ENCODE peak calls at places on chromosome 12, in seven cellular contexts. One of them, this sample, is unnamed.

GRCh38 chr12:128829870-128830504 is 6.2 kb upstream of the SLC15A4 start:
- DNase-seq in astrocyte: no peak
- DNase-seq in thyroid gland: no peak
- DNase-seq in colonic mucosa: no peak
- DNase-seq in naive thymus-derived CD4-positive, alpha-beta T cell: no peak
- DNase-seq in mammary epithelial cell: no peak
- DNase-seq in cardiac muscle cell: no peak
- DNase-seq in this sample: no peak

GRCh38 chr12:121799175-121799841 is 4.5 kb upstream of the SETD1B start:
- DNase-seq in astrocyte: peak; percentile 86
- DNase-seq in thyroid gland: peak; percentile 76
- DNase-seq in colonic mucosa: peak; percentile 84
- DNase-seq in naive thymus-derived CD4-positive, alpha-beta T cell: peak; percentile 69
- DNase-seq in mammary epithelial cell: peak; percentile 83
- DNase-seq in cardiac muscle cell: peak; percentile 84
- DNase-seq in this sample: no peak

GRCh38 chr12:43896496-43896895 is 60.6 kb downstream of the TMEM117 start:
- DNase-seq in astrocyte: peak; percentile 17
- DNase-seq in thyroid gland: no peak
- DNase-seq in colonic mucosa: no peak
- DNase-seq in naive thymus-derived CD4-positive, alpha-beta T cell: no peak
- DNase-seq in mammary epithelial cell: no peak
- DNase-seq in cardiac muscle cell: no peak
- DNase-seq in this sample: no peak

GRCh38 chr12:76346798-76347420 is 1.3 kb downstream of the BBS10 start:
- DNase-seq in astrocyte: peak; percentile 59
- DNase-seq in thyroid gland: peak; percentile 7
- DNase-seq in colonic mucosa: no peak
- DNase-seq in naive thymus-derived CD4-positive, alpha-beta T cell: no peak
- DNase-seq in mammary epithelial cell: peak; percentile 55
- DNase-seq in cardiac muscle cell: peak; percentile 55
- DNase-seq in this sample: no peak

GRCh38 chr12:16165506-16165905 is 112.0 kb downstream of the SLC15A5 start:
- DNase-seq in astrocyte: peak; percentile 21
- DNase-seq in thyroid gland: peak; percentile 56
- DNase-seq in colonic mucosa: peak; percentile 45
- DNase-seq in naive thymus-derived CD4-positive, alpha-beta T cell: no peak
- DNase-seq in mammary epithelial cell: peak; percentile 27
- DNase-seq in cardiac muscle cell: peak; percentile 55
- DNase-seq in this sample: peak; percentile 21

GRCh38 chr12:49892732-49893317 is 10.9 kb downstream of the FAIM2 start:
- DNase-seq in astrocyte: no peak
- DNase-seq in thyroid gland: no peak
- DNase-seq in colonic mucosa: no peak
- DNase-seq in naive thymus-derived CD4-positive, alpha-beta T cell: no peak
- DNase-seq in mammary epithelial cell: no peak
- DNase-seq in cardiac muscle cell: no peak
- DNase-seq in this sample: no peak

GRCh38 chr12:65195387-65196055 is 26.1 kb downstream of the LEMD3 start:
- DNase-seq in astrocyte: no peak
- DNase-seq in thyroid gland: no peak
- DNase-seq in colonic mucosa: no peak
- DNase-seq in naive thymus-derived CD4-positive, alpha-beta T cell: no peak
- DNase-seq in mammary epithelial cell: no peak
- DNase-seq in cardiac muscle cell: no peak
- DNase-seq in this sample: no peak

GRCh38 chr12:124667671-124668337 is 100.4 kb upstream of the NCOR2 start:
- DNase-seq in astrocyte: no peak
- DNase-seq in thyroid gland: no peak
- DNase-seq in colonic mucosa: peak; percentile 28
- DNase-seq in naive thymus-derived CD4-positive, alpha-beta T cell: no peak
- DNase-seq in mammary epithelial cell: no peak
- DNase-seq in cardiac muscle cell: no peak
- DNase-seq in this sample: no peak

GRCh38 chr12:116881867-116882507 is 746 bp upstream of the HRK start:
- DNase-seq in astrocyte: no peak
- DNase-seq in thyroid gland: no peak
- DNase-seq in colonic mucosa: no peak
- DNase-seq in naive thymus-derived CD4-positive, alpha-beta T cell: no peak
- DNase-seq in mammary epithelial cell: no peak
- DNase-seq in cardiac muscle cell: no peak
- DNase-seq in this sample: no peak

GRCh38 chr12:98439471-98440164 is 75.8 kb upstream of the TMPO start:
- DNase-seq in astrocyte: peak; percentile 61
- DNase-seq in thyroid gland: no peak
- DNase-seq in colonic mucosa: no peak
- DNase-seq in naive thymus-derived CD4-positive, alpha-beta T cell: no peak
- DNase-seq in mammary epithelial cell: no peak
- DNase-seq in cardiac muscle cell: no peak
- DNase-seq in this sample: no peak

GRCh38 chr12:48037267-48037915 is 33.1 kb upstream of the COL2A1 start:
- DNase-seq in astrocyte: peak; percentile 36
- DNase-seq in thyroid gland: peak; percentile 5
- DNase-seq in colonic mucosa: no peak
- DNase-seq in naive thymus-derived CD4-positive, alpha-beta T cell: no peak
- DNase-seq in mammary epithelial cell: no peak
- DNase-seq in cardiac muscle cell: peak; percentile 91
- DNase-seq in this sample: no peak

GRCh38 chr12:127241056-127241830 is 1025.7 kb upstream of the TMEM132C start:
- DNase-seq in astrocyte: peak; percentile 87
- DNase-seq in thyroid gland: peak; percentile 8
- DNase-seq in colonic mucosa: no peak
- DNase-seq in naive thymus-derived CD4-positive, alpha-beta T cell: no peak
- DNase-seq in mammary epithelial cell: peak; percentile 90
- DNase-seq in cardiac muscle cell: no peak
- DNase-seq in this sample: no peak

GRCh38 chr12:87444039-87444438 is 585.2 kb downstream of the C12orf50 start:
- DNase-seq in astrocyte: no peak
- DNase-seq in thyroid gland: no peak
- DNase-seq in colonic mucosa: no peak
- DNase-seq in naive thymus-derived CD4-positive, alpha-beta T cell: no peak
- DNase-seq in mammary epithelial cell: peak; percentile 66
- DNase-seq in cardiac muscle cell: no peak
- DNase-seq in this sample: no peak

GRCh38 chr12:6534914-6535696 is 788 bp downstream of the GAPDH start:
- DNase-seq in astrocyte: peak; percentile 57
- DNase-seq in thyroid gland: peak; percentile 66
- DNase-seq in colonic mucosa: peak; percentile 73
- DNase-seq in naive thymus-derived CD4-positive, alpha-beta T cell: peak; percentile 69
- DNase-seq in mammary epithelial cell: peak; percentile 79
- DNase-seq in cardiac muscle cell: peak; percentile 62
- DNase-seq in this sample: peak; percentile 65

GRCh38 chr12:112557954-112558630 is 139.3 kb downstream of the PTPN11 start:
- DNase-seq in astrocyte: no peak
- DNase-seq in thyroid gland: no peak
- DNase-seq in colonic mucosa: no peak
- DNase-seq in naive thymus-derived CD4-positive, alpha-beta T cell: no peak
- DNase-seq in mammary epithelial cell: no peak
- DNase-seq in cardiac muscle cell: no peak
- DNase-seq in this sample: no peak

GRCh38 chr12:21336656-21337055 is 1.9 kb upstream of the SLCO1A2 start:
- DNase-seq in astrocyte: no peak
- DNase-seq in thyroid gland: no peak
- DNase-seq in colonic mucosa: no peak
- DNase-seq in naive thymus-derived CD4-positive, alpha-beta T cell: no peak
- DNase-seq in mammary epithelial cell: no peak
- DNase-seq in cardiac muscle cell: no peak
- DNase-seq in this sample: no peak

DNA sequence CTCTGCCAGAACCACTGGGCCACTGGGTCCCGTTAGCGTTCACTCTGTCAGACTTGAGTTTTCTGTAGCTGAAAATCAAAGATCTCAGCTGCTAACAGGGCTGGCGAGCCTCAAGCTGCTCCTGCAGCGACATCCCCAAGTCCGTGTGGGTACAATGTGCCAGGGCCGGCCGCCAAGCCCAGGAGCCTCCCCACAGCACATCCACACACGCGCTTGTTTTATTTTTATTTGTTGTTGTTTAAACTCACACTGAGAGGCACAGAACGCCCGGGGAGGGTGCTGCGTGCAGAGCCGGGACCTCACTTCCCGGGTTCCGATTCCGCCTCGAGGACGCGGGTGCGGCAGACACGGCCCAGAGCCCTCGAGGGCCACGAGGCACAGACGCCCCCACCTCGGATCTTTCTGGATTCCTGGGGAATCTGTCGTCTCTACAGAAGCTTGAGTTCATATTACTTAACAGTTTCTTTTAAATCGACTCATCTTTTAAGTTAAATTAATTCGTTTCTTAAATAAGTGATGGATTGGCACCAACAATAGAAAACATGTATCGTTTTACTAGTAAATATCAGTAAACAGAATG is 9.3 kb downstream of the GALNT9 start:
- DNase-seq in astrocyte: no peak
- DNase-seq in thyroid gland: no peak
- DNase-seq in colonic mucosa: no peak
- DNase-seq in naive thymus-derived CD4-positive, alpha-beta T cell: no peak
- DNase-seq in mammary epithelial cell: no peak
- DNase-seq in cardiac muscle cell: no peak
- DNase-seq in this sample: no peak
- H3K27me3 ChIP-seq in astrocyte: no peaks in the 10 kb centered on the region
- H3K27me3 ChIP-seq in thyroid gland: no peaks in the 10 kb centered on the region
- H3K27me3 ChIP-seq in colonic mucosa: peaks cover 7% of the 10 kb centered on the region
- H3K27me3 ChIP-seq in naive thymus-derived CD4-positive, alpha-beta T cell: no peaks in the 10 kb centered on the region
- H3K27me3 ChIP-seq in mammary epithelial cell: no peaks in the 10 kb centered on the region
- H3K27me3 ChIP-seq in cardiac muscle cell: no peaks in the 10 kb centered on the region
- H3K27me3 ChIP-seq in this sample: no peaks in the 10 kb centered on the region

DNA sequence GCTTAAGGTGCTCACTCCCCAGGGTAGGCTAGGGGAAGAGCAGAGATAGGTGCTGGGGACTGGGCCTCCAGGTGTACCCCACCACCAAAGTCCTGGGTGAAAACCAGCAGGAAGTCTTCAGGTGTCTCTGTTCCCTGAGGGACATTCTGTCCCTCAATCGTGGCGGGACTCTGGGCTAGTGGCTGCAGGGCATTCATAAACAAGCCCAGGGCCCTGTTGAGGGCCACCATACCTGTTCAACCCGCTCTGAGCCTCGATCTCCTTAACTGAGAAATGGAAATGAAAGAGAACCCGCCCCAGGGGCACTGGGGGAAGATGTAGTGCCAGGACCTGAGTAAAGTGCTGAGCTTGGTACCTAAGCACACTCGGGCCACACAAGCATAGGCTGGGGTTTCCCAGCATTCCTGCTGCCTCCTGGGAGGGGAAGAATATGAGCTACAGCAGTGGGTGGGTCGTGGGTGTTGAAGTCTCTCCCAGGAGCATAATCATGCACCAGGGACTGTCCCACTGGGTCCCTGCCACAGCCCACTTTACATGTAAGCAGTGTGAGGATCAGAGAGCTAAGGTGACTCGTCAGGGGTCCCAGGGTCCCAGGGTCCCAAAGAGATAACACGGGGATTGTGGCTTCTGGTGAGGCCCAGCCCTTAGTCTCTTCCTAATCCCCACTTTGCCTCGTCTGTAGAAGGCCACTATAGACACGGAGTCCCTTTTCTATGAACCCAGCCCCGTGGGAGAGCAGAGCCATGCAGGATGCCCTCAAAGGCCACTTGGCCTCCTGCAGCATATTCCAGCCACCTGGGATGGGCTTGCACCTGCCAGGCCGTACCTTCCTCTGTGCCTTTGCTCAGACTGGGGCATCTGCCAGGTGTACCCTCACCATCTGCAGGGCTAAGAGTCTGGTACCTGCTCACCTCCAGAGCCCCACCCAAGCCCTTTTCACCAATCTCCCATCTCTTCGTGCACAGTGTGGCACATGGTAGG is 14.4 kb downstream of the FAM222A start:
- DNase-seq in astrocyte: no peak
- DNase-seq in thyroid gland: no peak
- DNase-seq in colonic mucosa: no peak
- DNase-seq in naive thymus-derived CD4-positive, alpha-beta T cell: no peak
- DNase-seq in mammary epithelial cell: no peak
- DNase-seq in cardiac muscle cell: no peak
- DNase-seq in this sample: peak; percentile 35
- H3K27me3 ChIP-seq in astrocyte: peaks cover 20% of the 10 kb centered on the region
- H3K27me3 ChIP-seq in thyroid gland: no peaks in the 10 kb centered on the region
- H3K27me3 ChIP-seq in colonic mucosa: no peaks in the 10 kb centered on the region
- H3K27me3 ChIP-seq in naive thymus-derived CD4-positive, alpha-beta T cell: no peaks in the 10 kb centered on the region
- H3K27me3 ChIP-seq in mammary epithelial cell: no peaks in the 10 kb centered on the region
- H3K27me3 ChIP-seq in cardiac muscle cell: no peaks in the 10 kb centered on the region
- H3K27me3 ChIP-seq in this sample: no peaks in the 10 kb centered on the region

GRCh38 chr12:11849752-11850504 is 200.5 kb downstream of the ETV6 start:
- DNase-seq in astrocyte: no peak
- DNase-seq in thyroid gland: no peak
- DNase-seq in colonic mucosa: no peak
- DNase-seq in naive thymus-derived CD4-positive, alpha-beta T cell: no peak
- DNase-seq in mammary epithelial cell: no peak
- DNase-seq in cardiac muscle cell: no peak
- DNase-seq in this sample: no peak
- H3K27me3 ChIP-seq in astrocyte: no peaks in the 10 kb centered on the region
- H3K27me3 ChIP-seq in thyroid gland: no peaks in the 10 kb centered on the region
- H3K27me3 ChIP-seq in colonic mucosa: no peaks in the 10 kb centered on the region
- H3K27me3 ChIP-seq in naive thymus-derived CD4-positive, alpha-beta T cell: no peaks in the 10 kb centered on the region
- H3K27me3 ChIP-seq in mammary epithelial cell: no peaks in the 10 kb centered on the region
- H3K27me3 ChIP-seq in cardiac muscle cell: no peaks in the 10 kb centered on the region
- H3K27me3 ChIP-seq in this sample: no peaks in the 10 kb centered on the region

DNA sequence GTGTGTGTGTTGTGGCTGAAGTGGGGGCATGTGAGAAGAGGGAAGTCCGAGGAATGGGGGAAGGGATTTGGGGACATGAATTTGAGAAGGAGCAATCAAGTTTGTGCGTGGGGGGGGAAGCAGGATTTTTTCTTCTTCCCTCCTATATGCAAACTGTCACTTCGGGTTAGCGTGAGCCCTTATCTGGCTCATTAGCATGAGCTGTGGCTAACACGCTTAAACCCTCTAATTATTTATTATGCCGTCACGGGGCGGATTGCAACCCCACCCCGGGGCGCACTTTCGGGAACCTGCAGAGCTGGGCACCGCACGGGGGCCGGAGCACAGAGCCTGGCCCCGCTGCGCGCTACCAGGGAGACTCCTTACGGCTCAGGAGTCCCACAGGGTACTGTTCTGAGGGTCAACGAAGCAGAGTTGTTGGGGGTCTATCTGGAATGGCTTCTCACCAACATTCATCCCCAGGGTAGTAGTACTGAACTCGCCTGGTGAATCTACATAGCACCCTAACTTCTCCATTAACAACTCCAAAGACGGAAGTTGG is 6.5 kb upstream of the ASCL1 start:
- DNase-seq in astrocyte: no peak
- DNase-seq in thyroid gland: no peak
- DNase-seq in colonic mucosa: no peak
- DNase-seq in naive thymus-derived CD4-positive, alpha-beta T cell: no peak
- DNase-seq in mammary epithelial cell: no peak
- DNase-seq in cardiac muscle cell: no peak
- DNase-seq in this sample: no peak
- H3K27me3 ChIP-seq in astrocyte: peaks cover 56% of the 10 kb centered on the region
- H3K27me3 ChIP-seq in thyroid gland: peaks cover 11% of the 10 kb centered on the region
- H3K27me3 ChIP-seq in colonic mucosa: peaks cover 42% of the 10 kb centered on the region
- H3K27me3 ChIP-seq in naive thymus-derived CD4-positive, alpha-beta T cell: no peaks in the 10 kb centered on the region
- H3K27me3 ChIP-seq in mammary epithelial cell: peaks cover 35% of the 10 kb centered on the region
- H3K27me3 ChIP-seq in cardiac muscle cell: peaks cover 99% of the 10 kb centered on the region
- H3K27me3 ChIP-seq in this sample: no peaks in the 10 kb centered on the region

GRCh38 chr12:54160807-54161480 is 27.8 kb downstream of the SMUG1 start:
- DNase-seq in astrocyte: no peak
- DNase-seq in thyroid gland: no peak
- DNase-seq in colonic mucosa: no peak
- DNase-seq in naive thymus-derived CD4-positive, alpha-beta T cell: no peak
- DNase-seq in mammary epithelial cell: no peak
- DNase-seq in cardiac muscle cell: no peak
- DNase-seq in this sample: no peak
- H3K27me3 ChIP-seq in astrocyte: peaks cover 22% of the 10 kb centered on the region
- H3K27me3 ChIP-seq in thyroid gland: no peaks in the 10 kb centered on the region
- H3K27me3 ChIP-seq in colonic mucosa: no peaks in the 10 kb centered on the region
- H3K27me3 ChIP-seq in naive thymus-derived CD4-positive, alpha-beta T cell: no peaks in the 10 kb centered on the region
- H3K27me3 ChIP-seq in mammary epithelial cell: no peaks in the 10 kb centered on the region
- H3K27me3 ChIP-seq in cardiac muscle cell: peaks cover 8% of the 10 kb centered on the region
- H3K27me3 ChIP-seq in this sample: no peaks in the 10 kb centered on the region

This sample was measured in pancreas.